ENCODE peak calls at places on chromosomes 12 and 14, in six cellular contexts. U, H, Z, D, Y and O are unnamed samples.

GRCh38 chr12:22410497-22410896 is 76.0 kb upstream of the ST8SIA1 start:
- DNase-seq in U (no peak), Y (no peak), Z (no peak), H (peak; percentile 45), D (no peak), O (no peak)

GRCh38 chr12:131139363-131140068 is 185.8 kb downstream of the ADGRD1 start:
- DNase-seq in Z (no peak), D (no peak), Y (no peak), H (no peak), U (no peak), O (no peak)

GRCh38 chr14:63840981-63841380 is 11.8 kb upstream of the SYNE2 start:
- DNase-seq in D (no peak), H (no peak), Y (no peak), Z (no peak), U (peak; percentile 61), O (no peak)

GRCh38 chr12:106304001-106304421 is 1.5 kb downstream of the TCP11L2 start:
- DNase-seq in U (no peak), Z (no peak), H (no peak), D (no peak), Y (no peak), O (no peak)

GRCh38 chr14:67420102-67420739 is 8.3 kb upstream of the PLEK2 start:
- DNase-seq in D (peak; percentile 62), Y (no peak), Z (no peak), H (no peak), U (no peak), O (peak; percentile 33)

GRCh38 chr12:2343672-2344071 is 290.9 kb downstream of the CACNA1C start:
- DNase-seq in U (no peak), D (no peak), H (no peak), Y (no peak), Z (no peak), O (no peak)

GRCh38 chr14:23034498-23035302 is at the start of gene PSMB5:
- DNase-seq in D (peak; percentile 98), H (peak; percentile 74), Z (peak; percentile 91), Y (peak; percentile 95), U (peak; percentile 92), O (peak; percentile 98)

GRCh38 chr12:123523518-123523917 is 10.0 kb downstream of the RILPL1 start:
- DNase-seq in U (no peak), H (no peak), Y (no peak), Z (no peak), D (no peak), O (no peak)

GRCh38 chr12:47234576-47235141 is 154.9 kb upstream of the AMIGO2 start:
- DNase-seq in D (no peak), H (no peak), U (peak; percentile 53), Z (no peak), Y (no peak), O (no peak)

GRCh38 chr12:120025640-120026039 is 36.6 kb downstream of the BICDL1 start:
- DNase-seq in U (no peak), D (no peak), H (no peak), Y (no peak), Z (no peak), O (no peak)

GRCh38 chr12:32467959-32468863 is 68.9 kb downstream of the FGD4 start:
- DNase-seq in H (no peak), Y (no peak), Z (no peak), U (no peak), D (peak; percentile 17), O (no peak)

GRCh38 chr14:94176808-94177207 is 2.7 kb downstream of the PPP4R4 start:
- DNase-seq in Z (no peak), Y (no peak), U (no peak), D (no peak), H (no peak), O (no peak)

GRCh38 chr14:60651936-60652673 is 2.8 kb upstream of the SIX1 start:
- DNase-seq in D (no peak), U (no peak), Z (no peak), H (no peak), Y (no peak), O (no peak)

GRCh38 chr12:66491812-66492361 is 187.0 kb downstream of the GRIP1 start:
- DNase-seq in Y (no peak), H (no peak), D (no peak), U (no peak), Z (no peak), O (no peak)

GRCh38 chr12:42326466-42327226 is 679 bp downstream of the PPHLN1 start:
- DNase-seq in Z (no peak), Y (no peak), H (peak; percentile 11), D (peak; percentile 28), U (no peak), O (no peak)

GRCh38 chr14:105151838-105152793 is 16.5 kb downstream of the JAG2 start:
- DNase-seq in U (peak; percentile 42), Z (no peak), Y (no peak), D (no peak), H (no peak), O (no peak)

GRCh38 chr14:94019329-94019728 is 6.8 kb upstream of the OTUB2 start:
- DNase-seq in Y (no peak), Z (no peak), D (no peak), H (no peak), U (no peak), O (no peak)

GRCh38 chr14:56490379-56490778 is 89.2 kb upstream of the TMEM260 start:
- DNase-seq in Y (no peak), D (peak; percentile 34), Z (no peak), U (no peak), H (no peak), O (peak; percentile 43)

GRCh38 chr14:88554458-88555286 is at the start of gene PTPN21:
- DNase-seq in U (peak; percentile 83), D (no peak), Z (peak; percentile 64), Y (no peak), H (peak; percentile 48), O (no peak)

GRCh38 chr12:28425531-28425930 is 235.3 kb downstream of the CCDC91 start:
- DNase-seq in H (no peak), U (no peak), D (peak; percentile 1), Y (no peak), Z (no peak), O (no peak)

GRCh38 chr12:57545809-57546437 is 1.1 kb downstream of the DCTN2 start:
- DNase-seq in D (no peak), U (no peak), H (no peak), Z (no peak), Y (no peak), O (no peak)

GRCh38 chr12:47270782-47271664 is 191.3 kb upstream of the AMIGO2 start:
- DNase-seq in H (peak; percentile 70), Z (no peak), U (no peak), D (no peak), Y (peak; percentile 55), O (peak; percentile 23)

DNA sequence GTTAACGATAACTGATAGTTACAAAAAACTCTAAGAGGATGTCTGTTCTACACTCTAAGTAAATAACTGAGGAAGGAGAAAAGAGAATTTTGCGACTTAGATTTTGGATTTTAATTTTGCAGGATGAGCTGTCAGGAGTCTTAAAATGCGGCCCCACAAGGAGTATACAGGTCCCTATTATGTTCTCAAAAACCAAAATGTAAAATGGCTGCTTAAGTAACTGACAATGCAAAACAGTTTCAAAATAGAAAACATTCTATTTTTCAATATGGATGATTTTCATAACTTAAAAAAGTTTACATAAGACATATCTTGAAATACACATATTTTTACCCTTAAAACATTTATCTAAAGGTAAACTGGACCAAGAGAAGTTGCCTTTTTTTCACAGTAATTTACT is 2.6 kb downstream of the CD69 start:
- DNase-seq in Y (no peak), H (no peak), Z (no peak), U (no peak), D (no peak), O (no peak)
- H3K4me3 ChIP-seq in Y (no peak overlapping the region), H (no peak overlapping the region), Z (peak overlapping the region; percentile 10), U (peak overlapping the region; percentile 48), D (peak overlapping the region; percentile 65), O (peak overlapping the region; percentile 67)

DNA sequence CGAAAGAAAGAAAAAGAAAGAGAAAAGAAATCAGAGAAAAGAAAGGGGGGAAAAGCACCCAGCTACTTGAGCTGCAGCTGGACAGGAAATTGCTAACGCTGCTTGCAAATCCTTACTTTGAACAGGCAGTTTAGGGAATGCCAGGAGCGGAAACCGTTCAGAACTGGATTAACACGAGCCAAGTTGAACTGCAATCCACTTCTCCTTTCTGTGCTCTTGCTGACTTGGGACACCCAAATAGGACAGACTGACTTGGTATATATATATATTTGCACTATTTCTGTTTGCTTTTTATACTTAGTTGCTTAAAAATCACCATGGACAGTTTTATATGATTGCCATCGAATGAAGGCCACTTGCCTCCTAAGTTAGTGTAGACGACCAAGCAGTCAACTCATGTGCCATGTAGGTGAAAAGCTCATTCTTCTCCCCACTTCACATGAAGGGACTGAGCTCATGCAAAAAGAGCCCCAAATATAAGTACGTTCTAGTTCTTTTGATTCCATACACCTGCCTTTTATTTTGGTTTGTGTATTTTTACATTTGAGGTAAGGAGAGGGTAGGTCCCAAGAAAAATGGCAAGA is 5.5 kb downstream of the DUSP6 start:
- DNase-seq in Y (peak; percentile 58), D (no peak), H (no peak), Z (peak; percentile 44), U (no peak), O (no peak)
- H3K4me3 ChIP-seq in Y (peak overlapping the region; percentile 1), D (no peak overlapping the region), H (peak overlapping the region; percentile 77), Z (no peak overlapping the region), U (peak overlapping the region; percentile 89), O (no peak overlapping the region)

GRCh38 chr12:104381721-104382480 is 74.8 kb upstream of the CHST11 start:
- DNase-seq in H (peak; percentile 73), D (peak; percentile 87), Y (no peak), Z (peak; percentile 76), U (peak; percentile 80), O (peak; percentile 80)
- H3K4me3 ChIP-seq in H (no peak overlapping the region), D (no peak overlapping the region), Y (no peak overlapping the region), Z (peak overlapping the region; percentile 11), U (no peak overlapping the region), O (no peak overlapping the region)

DNA sequence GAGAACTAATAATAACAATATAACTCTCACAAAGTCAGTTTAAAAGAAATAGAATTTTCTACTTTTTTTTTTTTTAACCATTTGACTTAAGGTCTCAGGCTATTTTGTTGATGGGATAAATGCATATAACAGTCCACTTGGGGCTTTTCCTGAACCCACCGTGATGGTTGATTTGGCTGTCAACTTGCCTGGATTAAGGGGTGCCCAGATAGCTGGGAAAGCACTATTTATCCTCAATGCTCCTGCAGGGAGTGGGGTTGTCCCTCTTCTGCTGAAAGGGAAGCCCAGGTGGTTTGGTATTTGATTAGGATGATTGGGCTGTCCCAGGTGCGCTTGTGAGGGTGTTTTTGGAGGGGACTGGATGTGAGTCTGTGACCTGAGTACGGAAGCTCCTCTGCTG is 114.9 kb downstream of the AACS start:
- DNase-seq in H (no peak), Z (no peak), D (no peak), U (no peak), Y (no peak), O (no peak)
- H3K4me3 ChIP-seq in H (no peak overlapping the region), Z (no peak overlapping the region), D (no peak overlapping the region), U (no peak overlapping the region), Y (no peak overlapping the region), O (no peak overlapping the region)